ENCODE peak calls at places on chromosome 5, in four cellular contexts. U is HepG2, K is GM12878, B is K562. X is an unnamed sample.

GRCh38 chr5:122999947-123000563 is 36.5 kb downstream of the PPIC start:
- DNase-seq in B (peak), K (peak), U (peak), X (peak)

GRCh38 chr5:166251786-166252185 is 2039.7 kb upstream of the WWC1 start:
- DNase-seq in B (no peak), K (no peak), U (no peak), X (no peak)

GRCh38 chr5:74684900-74685851 is at the start of gene HEXB:
- DNase-seq in K (peak), B (peak), U (peak), X (peak)

GRCh38 chr5:31537856-31538255 is 5.8 kb downstream of the C5orf22 start:
- DNase-seq in B (no peak), K (no peak), U (no peak), X (no peak)

GRCh38 chr5:111310713-111311620 is 86.8 kb downstream of the CAMK4 start:
- DNase-seq in U (no peak), B (no peak), K (no peak), X (no peak)

GRCh38 chr5:82719368-82719767 is 357.8 kb downstream of the TMEM167A start:
- DNase-seq in U (no peak), B (no peak), K (no peak), X (no peak)

GRCh38 chr5:127236254-127236653 is 54.3 kb upstream of the MEGF10 start:
- DNase-seq in U (no peak), B (no peak), K (no peak), X (no peak)

GRCh38 chr5:159975462-159976019 is 33.4 kb upstream of the TTC1 start:
- DNase-seq in B (no peak), K (no peak), U (peak), X (peak)

GRCh38 chr5:75044406-75044805 is 8.0 kb downstream of the GCNT4 start:
- DNase-seq in K (peak), U (no peak), B (no peak), X (no peak)

GRCh38 chr5:126568206-126568755 is 26.7 kb downstream of the ALDH7A1 start:
- DNase-seq in U (no peak), B (no peak), K (no peak), X (no peak)

GRCh38 chr5:113489299-113489698 is 1.0 kb upstream of the MCC start:
- DNase-seq in U (peak), B (no peak), K (no peak), X (no peak)

GRCh38 chr5:140246378-140247122 is 56.4 kb downstream of the PFDN1 start:
- DNase-seq in B (no peak), U (no peak), K (no peak), X (no peak)

GRCh38 chr5:113178073-113178779 is 201.6 kb downstream of the DCP2 start:
- DNase-seq in U (no peak), B (no peak), K (no peak), X (no peak)

GRCh38 chr5:136619556-136619955 is 254.2 kb upstream of the TRPC7 start:
- DNase-seq in K (no peak), U (no peak), B (no peak), X (no peak)

GRCh38 chr5:51380603-51381207 is 2.5 kb upstream of the ISL1 start:
- DNase-seq in B (peak), U (peak), K (no peak), X (no peak)

GRCh38 chr5:103867857-103868598 is 305.4 kb upstream of the NUDT12 start:
- DNase-seq in U (no peak), B (no peak), K (no peak), X (no peak)

GRCh38 chr5:142860291-142860690 is 90.1 kb downstream of the ARHGAP26 start:
- DNase-seq in B (no peak), K (no peak), U (no peak), X (no peak)

GRCh38 chr5:103490340-103490739 is 72.2 kb downstream of the NUDT12 start:
- DNase-seq in B (no peak), K (no peak), U (no peak), X (no peak)

GRCh38 chr5:95781101-95781583 is 41.4 kb downstream of the GLRX start:
- DNase-seq in B (peak), K (peak), U (peak), X (peak)

GRCh38 chr5:134092875-134093274 is 21.6 kb upstream of the TCF7 start:
- DNase-seq in K (no peak), B (no peak), U (no peak), X (no peak)

GRCh38 chr5:85614482-85614881 is 1003.3 kb upstream of the COX7C start:
- DNase-seq in K (no peak), B (no peak), U (no peak), X (no peak)

GRCh38 chr5:154456540-154456939 is 10.7 kb downstream of the SAP30L start:
- DNase-seq in B (no peak), K (no peak), U (no peak), X (no peak)

GRCh38 chr5:126976520-126977172 is 53.7 kb downstream of the MARCHF3 start:
- DNase-seq in K (no peak), B (peak), U (no peak), X (no peak)

GRCh38 chr5:145471831-145472616 is 363.1 kb downstream of the PRELID2 start:
- DNase-seq in B (no peak), K (no peak), U (no peak), X (no peak)

GRCh38 chr5:68504306-68504705 is 288.8 kb downstream of the PIK3R1 start:
- DNase-seq in B (no peak), K (no peak), U (no peak), X (no peak)

GRCh38 chr5:2257326-2258244 is 374.9 kb upstream of the IRX4 start:
- DNase-seq in B (no peak), U (no peak), K (no peak), X (no peak)

GRCh38 chr5:57650360-57651069 is 167.9 kb upstream of the ACTBL2 start:
- DNase-seq in K (peak), U (peak), B (peak), X (peak)

GRCh38 chr5:99104538-99105132 is 175.8 kb upstream of the CHD1 start:
- DNase-seq in K (no peak), B (peak), U (peak), X (peak)

GRCh38 chr5:66144799-66145390 is 795 bp downstream of the SREK1 start:
- DNase-seq in K (no peak), U (peak), B (no peak), X (peak)

GRCh38 chr5:106113922-106114321 is 1556.8 kb downstream of the EFNA5 start:
- DNase-seq in B (no peak), U (no peak), K (no peak), X (no peak)

GRCh38 chr5:110031402-110032140 is 341.8 kb downstream of the MAN2A1 start:
- DNase-seq in B (no peak), K (no peak), U (no peak), X (no peak)

GRCh38 chr5:102855684-102856373 is 100.7 kb downstream of the PAM start:
- DNase-seq in B (no peak), K (no peak), U (no peak), X (no peak)

GRCh38 chr5:82115858-82116257 is 144.0 kb downstream of the ATG10 start:
- DNase-seq in B (no peak), U (no peak), K (no peak), X (no peak)

GRCh38 chr5:149228610-149229297 is 42.9 kb upstream of the AFAP1L1 start:
- DNase-seq in U (peak), K (no peak), B (peak), X (peak)

GRCh38 chr5:132437604-132438275 is 52.8 kb downstream of the IRF1 start:
- DNase-seq in K (no peak), B (peak), U (no peak), X (no peak)

GRCh38 chr5:131281133-131281867 is 17.4 kb downstream of the CDC42SE2 start:
- DNase-seq in K (no peak), B (no peak), U (peak), X (no peak)

GRCh38 chr5:69300537-69301203 is 31.9 kb downstream of the CCDC125 start:
- DNase-seq in K (no peak), U (no peak), B (peak), X (no peak)

GRCh38 chr5:27906911-27907590 is 868.7 kb upstream of the CDH9 start:
- DNase-seq in U (peak), K (no peak), B (no peak), X (no peak)

GRCh38 chr5:43320846-43321245 is 7.6 kb upstream of the HMGCS1 start:
- DNase-seq in B (peak), K (no peak), U (peak), X (no peak)

DNA sequence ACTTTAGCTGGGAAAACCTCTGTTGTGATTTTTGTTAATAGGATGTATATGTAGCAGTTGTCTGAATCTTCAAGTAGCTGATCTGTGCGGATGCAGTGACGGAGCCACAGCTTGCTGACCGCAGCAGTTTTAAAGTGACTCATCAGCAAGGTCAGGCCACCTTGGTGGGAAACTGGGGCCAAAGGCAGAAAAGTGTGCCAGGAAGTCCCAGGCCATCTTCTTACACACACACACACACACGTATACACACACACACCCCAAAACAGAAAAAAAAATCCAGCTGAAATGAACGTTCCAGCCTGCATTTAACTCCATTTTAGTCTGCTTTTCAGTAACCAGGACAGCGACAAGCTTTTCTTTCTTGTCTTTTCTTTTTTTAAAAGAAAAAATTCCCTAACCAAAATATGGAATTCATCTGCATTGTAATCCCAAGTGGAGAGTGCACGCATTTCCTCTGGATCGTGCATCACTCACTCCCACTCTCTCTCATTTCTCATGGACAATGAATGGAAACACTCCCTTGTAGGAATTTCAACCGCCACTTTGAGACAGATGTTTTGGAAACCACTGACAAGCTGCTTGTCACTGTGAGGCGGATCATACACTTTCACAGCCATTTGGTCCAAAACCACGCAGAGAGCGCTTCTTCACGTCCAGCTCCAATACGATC is 103.9 kb downstream of the LHFPL2 start:
- DNase-seq in U (no peak), K (peak), B (peak), X (no peak)
- TF ChIP-seq BHLHE40 in U (no peak), K (peak), B (no peak), X (no peak)

DNA sequence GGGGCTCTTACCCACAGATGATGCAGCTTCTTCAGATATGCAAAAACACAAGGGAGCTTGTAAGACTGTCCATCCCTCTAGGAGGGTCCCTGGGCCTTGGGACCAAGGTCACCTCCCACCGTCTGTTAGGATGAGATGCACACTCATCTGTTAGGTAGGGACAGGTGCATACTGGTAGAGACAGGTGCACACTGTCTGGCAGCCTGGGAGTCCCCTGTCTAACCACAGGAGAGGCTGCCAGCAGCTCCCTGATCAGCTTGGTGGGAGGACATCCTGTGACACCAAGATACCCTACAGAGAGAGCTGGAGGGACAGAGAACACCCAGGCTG is 13.2 kb downstream of the TSPAN17 start:
- DNase-seq in B (no peak), U (no peak), K (no peak), X (no peak)
- TF ChIP-seq TARDBP in B (no peak), U (no peak), K (no peak), X (no peak)

GRCh38 chr5:151082274-151082902 is 1.6 kb upstream of the TNIP1 start:
- DNase-seq in U (peak), K (no peak), B (peak), X (peak)
- TF ChIP-seq BHLHE40 in U (no peak), K (no peak), B (no peak), X (no peak)

GRCh38 chr5:172713809-172714490 is 57.0 kb downstream of the DUSP1 start:
- DNase-seq in U (no peak), K (no peak), B (no peak), X (no peak)

GRCh38 chr5:172715421-172715780 is 55.6 kb downstream of the DUSP1 start:
- DNase-seq in B (no peak), U (no peak), K (no peak), X (no peak)

GRCh38 chr5:172715931-172716682 is 54.9 kb downstream of the DUSP1 start:
- DNase-seq in U (peak), B (peak), K (no peak), X (no peak)

GRCh38 chr5:172713113-172713808 is 57.7 kb downstream of the DUSP1 start:
- DNase-seq in K (no peak), U (no peak), B (peak), X (peak)

GRCh38 chr5:172714491-172715420 is 56.2 kb downstream of the DUSP1 start:
- DNase-seq in B (peak), U (peak), K (no peak), X (peak)
- TF ChIP-seq TARDBP in B (no peak), U (peak), K (no peak), X (no peak)

X was measured in HEK293T.